ENCODE peak calls at places on chromosome 13, in nine cellular contexts. T is progenitor cell of endocrine pancreas; L is foreskin fibroblast; B is suprapubic skin; A is sigmoid colon; E is hypothalamus; H is C1 segment of cervical spinal cord; M is stimulated activated CD8-positive, alpha-beta memory T cell treated with anti-CD3 and anti-CD28 coated beads, Interleukin-4, amount 100 ng/mL, for 1 hour; F is DMS53. Y is an unnamed sample.

GRCh38 chr13:31074750-31075149 is 87.0 kb downstream of the HSPH1 start:
- DNase-seq in T (no peak), L (no peak), B (no peak), F (no peak), M (no peak), A (no peak), H (no peak), E (no peak), Y (no peak)

GRCh38 chr13:110830800-110831371 is 84.0 kb downstream of the ANKRD10 start:
- DNase-seq in T (no peak), M (no peak), A (no peak), F (no peak), B (no peak), L (no peak), E (no peak), H (no peak), Y (no peak)

GRCh38 chr13:110233181-110233641 is 73.7 kb downstream of the COL4A1 start:
- DNase-seq in F (no peak), B (no peak), M (no peak), H (no peak), L (peak), T (no peak), A (peak), E (no peak), Y (peak)

GRCh38 chr13:24075137-24075975 is 85.2 kb upstream of the SPATA13 start:
- DNase-seq in F (peak), T (no peak), A (no peak), E (no peak), H (no peak), L (no peak), M (no peak), B (no peak), Y (no peak)

GRCh38 chr13:94344126-94344863 is 135.2 kb downstream of the DCT start:
- DNase-seq in E (no peak), F (no peak), B (no peak), A (no peak), L (peak), T (no peak), H (no peak), M (no peak), Y (peak)

GRCh38 chr13:95677564-95678386 is 836 bp downstream of the DNAJC3 start:
- DNase-seq in L (peak), H (no peak), T (no peak), E (peak), A (peak), B (peak), F (peak), M (no peak), Y (peak)

GRCh38 chr13:74270018-74270417 is 135.8 kb upstream of the KLF12 start:
- DNase-seq in H (no peak), M (no peak), E (no peak), B (no peak), F (no peak), L (no peak), T (no peak), A (no peak), Y (no peak)

GRCh38 chr13:73835138-73835721 is 299.0 kb downstream of the KLF12 start:
- DNase-seq in L (peak), F (peak), H (no peak), E (no peak), B (no peak), M (no peak), T (no peak), A (no peak), Y (peak)

GRCh38 chr13:111021270-111021669 is 93.8 kb upstream of the ARHGEF7 start:
- DNase-seq in T (no peak), A (no peak), M (no peak), B (no peak), E (no peak), F (no peak), H (no peak), L (no peak), Y (no peak)

GRCh38 chr13:25069911-25070310 is 26.0 kb upstream of the PABPC3 start:
- DNase-seq in F (no peak), A (no peak), B (no peak), M (no peak), H (no peak), E (no peak), T (no peak), L (no peak), Y (no peak)

GRCh38 chr13:23695711-23696512 is 125.7 kb downstream of the TNFRSF19 start:
- DNase-seq in B (no peak), M (peak), T (no peak), E (no peak), A (no peak), F (no peak), H (no peak), L (no peak), Y (no peak)

GRCh38 chr13:94968040-94968756 is 255.9 kb upstream of the SOX21 start:
- DNase-seq in E (peak), A (no peak), M (no peak), L (peak), F (peak), B (no peak), T (peak), H (peak), Y (no peak)

GRCh38 chr13:40190656-40191100 is 475.8 kb downstream of the FOXO1 start:
- DNase-seq in M (peak), T (no peak), B (no peak), L (peak), E (peak), F (peak), H (peak), A (peak), Y (peak)

GRCh38 chr13:29436291-29436690 is 159.2 kb downstream of the SLC7A1 start:
- DNase-seq in L (peak), B (no peak), A (no peak), F (no peak), H (no peak), T (no peak), M (no peak), E (no peak), Y (peak)

GRCh38 chr13:113599396-113599795 is 14.8 kb downstream of the TFDP1 start:
- DNase-seq in T (no peak), M (no peak), A (peak), E (no peak), H (no peak), F (no peak), B (peak), L (no peak), Y (no peak)

GRCh38 chr13:71913717-71914116 is 46.7 kb upstream of the DACH1 start:
- DNase-seq in H (no peak), L (no peak), B (no peak), M (no peak), F (no peak), E (no peak), A (no peak), T (no peak), Y (no peak)

GRCh38 chr13:69641773-69642172 is 465.9 kb upstream of the ATXN8OS start:
- DNase-seq in A (no peak), H (no peak), E (no peak), B (no peak), M (no peak), F (no peak), T (no peak), L (no peak), Y (no peak)

GRCh38 chr13:96898855-96899254 is 95.4 kb downstream of the OXGR1 start:
- DNase-seq in T (no peak), E (peak), A (no peak), F (no peak), B (no peak), M (no peak), L (no peak), H (peak), Y (no peak)

GRCh38 chr13:32390048-32390447 is 37.9 kb downstream of the N4BP2L1 start:
- DNase-seq in A (no peak), B (no peak), H (no peak), F (no peak), E (no peak), L (no peak), T (no peak), M (no peak), Y (no peak)

GRCh38 chr13:42396501-42396900 is 124.5 kb downstream of the AKAP11 start:
- DNase-seq in E (no peak), M (no peak), F (no peak), T (no peak), L (no peak), A (no peak), H (no peak), B (no peak), Y (no peak)

GRCh38 chr13:43879323-43880181 is at the start of the genes CCDC122 and LACC1:
- DNase-seq in E (peak), T (peak), M (peak), B (peak), A (peak), H (peak), F (peak), L (peak), Y (peak)

GRCh38 chr13:19957320-19958118 is 1.0 kb upstream of the ZMYM2 start:
- DNase-seq in B (peak), A (peak), M (peak), L (peak), F (peak), T (peak), H (peak), E (peak), Y (no peak)

GRCh38 chr13:61192826-61193225 is 222.8 kb downstream of the PCDH20 start:
- DNase-seq in A (no peak), M (no peak), E (no peak), H (no peak), B (no peak), F (no peak), L (no peak), T (no peak), Y (no peak)

GRCh38 chr13:93561553-93561952 is 334.9 kb downstream of the GPC6 start:
- DNase-seq in E (no peak), B (no peak), A (no peak), F (no peak), M (no peak), H (no peak), T (no peak), L (no peak), Y (no peak)

GRCh38 chr13:102679449-102680132 is 15.3 kb downstream of the METTL21C start:
- DNase-seq in H (no peak), L (no peak), E (no peak), F (no peak), T (no peak), M (no peak), B (no peak), A (no peak), Y (no peak)

GRCh38 chr13:27619711-27620376 is 485 bp downstream of the LNX2 start:
- DNase-seq in A (peak), H (no peak), E (no peak), L (peak), B (peak), M (no peak), T (no peak), F (peak), Y (peak)

GRCh38 chr13:46015374-46015773 is 37.2 kb downstream of the ZC3H13 start:
- DNase-seq in T (no peak), A (no peak), L (no peak), B (no peak), E (no peak), F (no peak), H (no peak), M (no peak), Y (no peak)

GRCh38 chr13:113495494-113496251 is 5.2 kb upstream of the DCUN1D2 start:
- DNase-seq in B (no peak), H (no peak), L (peak), T (no peak), A (no peak), M (no peak), F (peak), E (no peak), Y (no peak)

Y was measured in HCEC 1CT.